ENCODE peak calls at places on chromosomes 7 and 10, in seven cellular contexts. Y, O, X, T, M, J and D are unnamed samples.

GRCh38 chr7:7920481-7920880 is 48.1 kb upstream of the GLCCI1 start:
- DNase-seq in Y (no peak), O (no peak), X (no peak), T (no peak), M (no peak), J (peak), D (no peak)

GRCh38 chr7:152050547-152050971 is 25.1 kb downstream of the GALNT11 start:
- DNase-seq in Y (peak), O (no peak), X (no peak), T (no peak), M (no peak), J (no peak), D (no peak)

GRCh38 chr7:2641406-2642393 is 9.9 kb downstream of the TTYH3 start:
- DNase-seq in Y (peak), O (peak), X (no peak), T (peak), M (peak), J (no peak), D (peak)

GRCh38 chr7:155533827-155534690 is 12.3 kb downstream of the CNPY1 start:
- DNase-seq in Y (peak), O (peak), X (no peak), T (no peak), M (no peak), J (peak), D (no peak)

GRCh38 chr10:63763744-63764143 is 242.5 kb downstream of the REEP3 start:
- DNase-seq in Y (no peak), O (no peak), X (no peak), T (no peak), M (no peak), J (no peak), D (no peak)

GRCh38 chr10:75326306-75326705 is 75.3 kb downstream of the ZNF503 start:
- DNase-seq in Y (no peak), O (no peak), X (no peak), T (no peak), M (no peak), J (no peak), D (no peak)

GRCh38 chr10:36492590-36493510 is 632.5 kb upstream of the ANKRD30A start:
- DNase-seq in Y (peak), O (no peak), X (no peak), T (no peak), M (no peak), J (no peak), D (no peak)

GRCh38 chr10:33413093-33413442 is 78.6 kb upstream of the NRP1 start:
- DNase-seq in Y (no peak), O (no peak), X (no peak), T (no peak), M (no peak), J (no peak), D (no peak)

GRCh38 chr10:97321032-97321806 is 2.1 kb downstream of the FRAT1 start:
- DNase-seq in Y (no peak), O (peak), X (no peak), T (peak), M (no peak), J (no peak), D (no peak)

GRCh38 chr7:116527521-116527920 is 2.7 kb downstream of the CAV1 start:
- DNase-seq in Y (peak), O (no peak), X (no peak), T (no peak), M (no peak), J (no peak), D (no peak)

GRCh38 chr7:2152646-2153045 is 80.1 kb downstream of the MAD1L1 start:
- DNase-seq in Y (no peak), O (no peak), X (peak), T (no peak), M (no peak), J (no peak), D (no peak)

GRCh38 chr7:131109757-131110293 is 217.9 kb upstream of the MKLN1 start:
- DNase-seq in Y (peak), O (peak), X (peak), T (peak), M (no peak), J (peak), D (peak)

GRCh38 chr7:135368416-135369186 is 135.0 kb downstream of the STRA8 start:
- DNase-seq in Y (no peak), O (no peak), X (no peak), T (no peak), M (no peak), J (no peak), D (no peak)

GRCh38 chr10:71805776-71806705 is 32.7 kb upstream of the VSIR start:
- DNase-seq in Y (peak), O (peak), X (no peak), T (no peak), M (no peak), J (no peak), D (peak)

GRCh38 chr7:74078461-74078860 is 5.1 kb upstream of the LIMK1 start:
- DNase-seq in Y (no peak), O (no peak), X (no peak), T (no peak), M (no peak), J (no peak), D (peak)

GRCh38 chr10:117736655-117737054 is 194.1 kb downstream of the EMX2 start:
- DNase-seq in Y (no peak), O (peak), X (no peak), T (no peak), M (no peak), J (no peak), D (no peak)

GRCh38 chr10:56109454-56109853 is 251.6 kb downstream of the ZWINT start:
- DNase-seq in Y (no peak), O (no peak), X (no peak), T (peak), M (no peak), J (no peak), D (no peak)

GRCh38 chr10:104059364-104059763 is 26.3 kb downstream of the COL17A1 start:
- DNase-seq in Y (no peak), O (peak), X (peak), T (no peak), M (no peak), J (no peak), D (no peak)

GRCh38 chr10:75772153-75772887 is 340.9 kb downstream of the LRMDA start:
- DNase-seq in Y (peak), O (no peak), X (no peak), T (no peak), M (no peak), J (no peak), D (no peak)

GRCh38 chr7:47347346-47347745 is 234.6 kb downstream of the TNS3 start:
- DNase-seq in Y (no peak), O (no peak), X (no peak), T (no peak), M (no peak), J (no peak), D (no peak)

GRCh38 chr10:60998932-60999331 is 54.9 kb upstream of the RHOBTB1 start:
- DNase-seq in Y (no peak), O (no peak), X (no peak), T (no peak), M (no peak), J (no peak), D (no peak)

GRCh38 chr7:70178206-70178605 is 579.9 kb downstream of the AUTS2 start:
- DNase-seq in Y (no peak), O (no peak), X (no peak), T (no peak), M (no peak), J (no peak), D (no peak)

GRCh38 chr10:62853710-62854109 is 37.5 kb upstream of the EGR2 start:
- DNase-seq in Y (no peak), O (no peak), X (no peak), T (no peak), M (no peak), J (no peak), D (no peak)

GRCh38 chr7:151306374-151306773 is 35.2 kb upstream of the NUB1 start:
- DNase-seq in Y (no peak), O (no peak), X (no peak), T (no peak), M (no peak), J (no peak), D (no peak)

GRCh38 chr10:124590216-124591122 is 128.8 kb downstream of the LHPP start:
- DNase-seq in Y (no peak), O (no peak), X (no peak), T (peak), M (no peak), J (no peak), D (no peak)

GRCh38 chr10:6579193-6579903 is 728 bp downstream of the PRKCQ start:
- DNase-seq in Y (no peak), O (no peak), X (no peak), T (no peak), M (no peak), J (no peak), D (no peak)

GRCh38 chr10:86315543-86315942 is 51.1 kb downstream of the GRID1 start:
- DNase-seq in Y (no peak), O (no peak), X (peak), T (no peak), M (no peak), J (no peak), D (no peak)

GRCh38 chr7:2373124-2373556 is 18.5 kb downstream of the EIF3B start:
- DNase-seq in Y (no peak), O (no peak), X (no peak), T (no peak), M (no peak), J (no peak), D (no peak)

GRCh38 chr7:1922071-1922869 is 252.2 kb downstream of the ELFN1 start:
- DNase-seq in Y (no peak), O (no peak), X (no peak), T (peak), M (no peak), J (no peak), D (peak)

GRCh38 chr7:77866370-77866769 is 67.8 kb downstream of the PHTF2 start:
- DNase-seq in Y (peak), O (no peak), X (no peak), T (no peak), M (no peak), J (no peak), D (no peak)

GRCh38 chr10:78473016-78473415 is 439.4 kb downstream of the RPS24 start:
- DNase-seq in Y (no peak), O (no peak), X (no peak), T (no peak), M (no peak), J (no peak), D (no peak)

GRCh38 chr7:31860925-31861324 is 173.9 kb downstream of the PPP1R17 start:
- DNase-seq in Y (no peak), O (no peak), X (no peak), T (no peak), M (no peak), J (no peak), D (no peak)

GRCh38 chr10:119281581-119282071 is 74.3 kb downstream of the GRK5 start:
- DNase-seq in Y (peak), O (no peak), X (no peak), T (peak), M (no peak), J (no peak), D (no peak)

GRCh38 chr10:21499580-21499909 is 25.9 kb downstream of the SKIDA1 start:
- DNase-seq in Y (no peak), O (no peak), X (no peak), T (no peak), M (no peak), J (no peak), D (no peak)

GRCh38 chr7:141674702-141675101 is 27.3 kb downstream of the DENND11 start:
- DNase-seq in Y (no peak), O (no peak), X (no peak), T (no peak), M (no peak), J (no peak), D (no peak)

GRCh38 chr10:3769511-3769910 is 15.5 kb downstream of the KLF6 start:
- DNase-seq in Y (no peak), O (no peak), X (no peak), T (no peak), M (no peak), J (no peak), D (peak)

GRCh38 chr10:91944880-91945630 is 21.5 kb downstream of the BTAF1 start:
- DNase-seq in Y (no peak), O (no peak), X (no peak), T (no peak), M (no peak), J (no peak), D (peak)

GRCh38 chr7:74453321-74454011 is at the start of gene GTF2IRD1:
- DNase-seq in Y (peak), O (peak), X (no peak), T (peak), M (no peak), J (no peak), D (peak)

GRCh38 chr7:93516834-93517233 is 57.7 kb downstream of the CALCR start:
- DNase-seq in Y (no peak), O (no peak), X (no peak), T (no peak), M (no peak), J (no peak), D (no peak)